ENCODE peak calls at places on chromosomes 1 and 21, in eight cellular contexts. P is MM.1S, U is pancreas, I is lung, Q is upper lobe of right lung, X is mammary epithelial cell, Z is A549, J is mucosa of descending colon. O is an unnamed sample.

GRCh38 chr1:212514056-212514614 is 81.4 kb downstream of the NENF start:
- DNase-seq in P (no peak), U (peak; percentile 76), I (peak; percentile 71), Q (peak; percentile 70), X (peak; percentile 53), Z (peak; percentile 80), J (peak; percentile 71), O (no peak)

GRCh38 chr21:15531986-15532385 is 197.8 kb upstream of the USP25 start:
- DNase-seq in P (no peak), U (no peak), I (no peak), Q (no peak), X (no peak), Z (no peak), J (no peak), O (no peak)

GRCh38 chr1:118246646-118247045 is 61.6 kb upstream of the SPAG17 start:
- DNase-seq in P (no peak), U (no peak), I (no peak), Q (no peak), X (no peak), Z (no peak), J (no peak), O (no peak)

GRCh38 chr21:45542667-45543370 is 579 bp upstream of the SLC19A1 start:
- DNase-seq in P (no peak), U (peak; percentile 80), I (no peak), Q (peak; percentile 70), X (no peak), Z (no peak), J (peak; percentile 53), O (peak; percentile 37)

GRCh38 chr21:25556087-25556486 is 51.2 kb downstream of the MRPL39 start:
- DNase-seq in P (no peak), U (no peak), I (no peak), Q (no peak), X (peak; percentile 13), Z (no peak), J (no peak), O (no peak)

GRCh38 chr1:14415396-14415795 is 183.1 kb upstream of the KAZN start:
- DNase-seq in P (peak; percentile 18), U (no peak), I (no peak), Q (no peak), X (no peak), Z (no peak), J (no peak), O (no peak)

GRCh38 chr1:164613176-164613575 is 54.2 kb downstream of the PBX1 start:
- DNase-seq in P (no peak), U (no peak), I (no peak), Q (no peak), X (peak; percentile 84), Z (no peak), J (no peak), O (peak; percentile 40)

GRCh38 chr21:43775795-43776430 is at the start of gene CSTB:
- DNase-seq in P (peak; percentile 94), U (peak; percentile 92), I (peak; percentile 91), Q (peak; percentile 96), X (peak; percentile 63), Z (peak; percentile 65), J (peak; percentile 89), O (peak; percentile 80)

GRCh38 chr21:31931644-31932469 is 59.0 kb downstream of the HUNK start:
- DNase-seq in P (no peak), U (no peak), I (no peak), Q (no peak), X (no peak), Z (no peak), J (no peak), O (no peak)

GRCh38 chr1:99554727-99555126 is 91.2 kb upstream of the PALMD start:
- DNase-seq in P (no peak), U (no peak), I (no peak), Q (no peak), X (no peak), Z (peak; percentile 20), J (no peak), O (no peak)

GRCh38 chr1:225940385-225941151 is 452 bp downstream of the LEFTY2 start:
- DNase-seq in P (peak; percentile 23), U (peak; percentile 67), I (no peak), Q (no peak), X (no peak), Z (no peak), J (no peak), O (no peak)

GRCh38 chr1:179800481-179800880 is 57.4 kb downstream of the FAM163A start:
- DNase-seq in P (no peak), U (no peak), I (no peak), Q (no peak), X (no peak), Z (no peak), J (no peak), O (no peak)

GRCh38 chr21:32554832-32555436 is 30.4 kb downstream of the TCP10L start:
- DNase-seq in P (peak; percentile 4), U (no peak), I (no peak), Q (no peak), X (no peak), Z (no peak), J (no peak), O (no peak)

GRCh38 chr1:31510853-31511789 is 65.2 kb upstream of the TINAGL1 start:
- DNase-seq in P (no peak), U (no peak), I (no peak), Q (no peak), X (peak; percentile 11), Z (no peak), J (no peak), O (no peak)

GRCh38 chr1:224884428-224884827 is 45.0 kb upstream of the DNAH14 start:
- DNase-seq in P (no peak), U (no peak), I (no peak), Q (no peak), X (no peak), Z (peak; percentile 28), J (no peak), O (no peak)

GRCh38 chr1:100794719-100795645 is 75.4 kb downstream of the VCAM1 start:
- DNase-seq in P (no peak), U (no peak), I (no peak), Q (no peak), X (no peak), Z (no peak), J (no peak), O (no peak)

GRCh38 chr21:27424601-27425000 is 457.7 kb upstream of the ADAMTS5 start:
- DNase-seq in P (no peak), U (no peak), I (no peak), Q (no peak), X (peak; percentile 29), Z (no peak), J (no peak), O (no peak)

GRCh38 chr1:157878059-157878458 is 36.5 kb upstream of the CD5L start:
- DNase-seq in P (peak; percentile 73), U (no peak), I (no peak), Q (no peak), X (peak; percentile 35), Z (peak; percentile 68), J (no peak), O (no peak)

DNA sequence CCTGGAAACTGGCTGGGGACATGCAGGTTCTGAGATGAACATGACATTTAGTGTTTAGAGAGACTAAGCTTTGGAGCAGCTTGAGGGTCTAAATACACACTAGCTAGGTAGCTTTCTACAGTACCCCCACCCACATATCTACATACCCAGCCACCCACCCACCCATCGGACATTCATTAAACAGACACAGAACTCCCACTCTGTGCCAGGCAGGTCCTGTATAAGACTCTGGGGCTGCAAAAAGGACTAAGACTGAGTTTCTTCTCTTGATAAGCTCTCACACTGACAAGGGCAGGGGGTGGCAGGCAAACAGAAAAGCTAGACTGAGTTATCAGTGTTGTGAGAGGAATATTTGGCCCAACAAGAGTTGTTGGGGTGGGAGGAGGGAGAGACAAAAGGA is 6.7 kb downstream of the MAP7D1 start:
- DNase-seq in P (no peak), U (no peak), I (no peak), Q (no peak), X (no peak), Z (no peak), J (no peak), O (no peak)
- H3K4me1 ChIP-seq in P (peaks cover 26% of the 10 kb centered on the region), U (peaks cover 37% of the 10 kb centered on the region), I (peaks cover 21% of the 10 kb centered on the region), Q (peaks cover 74% of the 10 kb centered on the region), X (peaks cover 78% of the 10 kb centered on the region), Z (peaks cover 59% of the 10 kb centered on the region), J (peaks cover 24% of the 10 kb centered on the region), O (peaks cover 94% of the 10 kb centered on the region)

GRCh38 chr1:201166964-201167624 is 12.8 kb upstream of the TMEM9 start:
- DNase-seq in P (no peak), U (no peak), I (no peak), Q (no peak), X (no peak), Z (no peak), J (no peak), O (peak; percentile 58)
- TF ChIP-seq CTCF in P (no peak), U (no peak), I (no peak), Q (no peak), X (no peak), Z (no peak), J (no peak), O (no peak)

DNA sequence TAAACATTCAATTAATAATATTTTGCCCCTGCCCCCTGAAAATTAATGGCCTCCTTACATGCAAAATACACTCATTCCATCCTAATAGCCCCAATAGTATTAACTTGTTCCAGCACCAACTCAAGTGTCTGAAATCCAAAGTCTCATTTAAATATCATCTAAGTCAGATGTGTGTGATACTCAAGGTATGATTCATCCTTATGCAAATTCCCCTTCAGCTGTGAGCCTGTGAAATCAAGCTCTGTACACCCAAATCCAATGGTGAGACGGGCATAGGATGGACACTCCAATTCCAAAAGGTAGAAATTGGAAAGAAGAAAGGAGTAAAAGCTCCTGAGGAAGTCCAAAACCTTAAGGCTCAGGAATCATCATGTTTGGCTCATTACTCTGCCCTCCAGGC is 83.5 kb downstream of the HHAT start:
- DNase-seq in P (no peak), U (no peak), I (no peak), Q (no peak), X (no peak), Z (no peak), J (no peak), O (no peak)
- H3K4me1 ChIP-seq in P (no peaks in the 10 kb centered on the region), U (no peaks in the 10 kb centered on the region), I (no peaks in the 10 kb centered on the region), Q (no peaks in the 10 kb centered on the region), X (peaks cover 6% of the 10 kb centered on the region), Z (peaks cover 4% of the 10 kb centered on the region), J (no peaks in the 10 kb centered on the region), O (no peaks in the 10 kb centered on the region)

DNA sequence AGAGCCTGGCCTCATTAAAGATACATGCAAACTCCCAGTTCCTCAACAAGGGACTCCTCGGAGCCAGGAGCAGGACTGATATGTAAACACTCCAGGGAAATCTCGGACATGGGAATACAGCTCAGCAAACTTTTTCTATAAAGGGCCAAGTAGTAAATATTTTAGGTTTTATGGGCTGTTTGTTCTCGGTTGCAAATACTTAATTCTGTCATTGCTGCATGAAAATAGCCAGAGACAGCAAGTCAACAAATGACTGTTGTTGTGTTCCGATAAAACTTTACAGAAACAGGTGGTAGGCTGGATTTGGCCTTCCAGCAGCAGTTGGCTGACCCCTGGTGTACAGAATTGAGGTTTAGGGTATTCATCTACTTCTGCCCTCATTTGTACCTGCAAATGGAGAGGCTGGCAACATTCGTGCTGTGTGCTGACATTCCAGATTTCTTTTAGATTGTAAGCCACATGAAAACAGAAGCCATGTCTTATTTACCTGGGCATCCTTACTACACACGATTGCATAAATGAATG is 360.3 kb downstream of the NTNG1 start:
- DNase-seq in P (no peak), U (no peak), I (no peak), Q (no peak), X (no peak), Z (no peak), J (no peak), O (no peak)
- TF ChIP-seq CTCF in P (no peak), U (no peak), I (no peak), Q (no peak), X (no peak), Z (no peak), J (no peak), O (no peak)